ENCODE peak calls at places on chromosomes 4 and X, in seven cellular contexts. One of them, this sample, is unnamed.

GRCh38 chr4:105894570-105895323 is 524 bp upstream of the NPNT start:
- DNase-seq in HepG2: no peak
- DNase-seq in stomach: no peak
- DNase-seq in K562: no peak
- DNase-seq in ovary: no peak
- DNase-seq in upper lobe of left lung: peak
- DNase-seq in A549: no peak
- DNase-seq in this sample: no peak

GRCh38 chr4:133759428-133759827 is 442.2 kb downstream of the PABPC4L start:
- DNase-seq in A549: no peak
- DNase-seq in stomach: no peak
- DNase-seq in K562: no peak
- DNase-seq in HepG2: no peak
- DNase-seq in upper lobe of left lung: no peak
- DNase-seq in ovary: no peak
- DNase-seq in this sample: no peak

GRCh38 chr4:151573474-151573873 is 164.5 kb downstream of the FHIP1A start:
- DNase-seq in K562: no peak
- DNase-seq in A549: no peak
- DNase-seq in stomach: no peak
- DNase-seq in ovary: no peak
- DNase-seq in HepG2: no peak
- DNase-seq in upper lobe of left lung: no peak
- DNase-seq in this sample: no peak

GRCh38 chr4:10006236-10006603 is 15.1 kb downstream of the SLC2A9 start:
- DNase-seq in A549: peak
- DNase-seq in stomach: peak
- DNase-seq in HepG2: peak
- DNase-seq in K562: no peak
- DNase-seq in ovary: no peak
- DNase-seq in upper lobe of left lung: peak
- DNase-seq in this sample: no peak

GRCh38 chrX:110759785-110760184 is 35.8 kb downstream of the CHRDL1 start:
- DNase-seq in HepG2: no peak
- DNase-seq in upper lobe of left lung: no peak
- DNase-seq in stomach: no peak
- DNase-seq in A549: no peak
- DNase-seq in K562: no peak
- DNase-seq in ovary: no peak
- DNase-seq in this sample: no peak

GRCh38 chr4:70703695-70704332 is 15.5 kb downstream of the UTP3 start:
- DNase-seq in HepG2: no peak
- DNase-seq in ovary: no peak
- DNase-seq in upper lobe of left lung: no peak
- DNase-seq in stomach: no peak
- DNase-seq in K562: no peak
- DNase-seq in A549: no peak
- DNase-seq in this sample: no peak

GRCh38 chr4:15677507-15677988 is 4.1 kb upstream of the FAM200B start:
- DNase-seq in upper lobe of left lung: peak
- DNase-seq in HepG2: peak
- DNase-seq in K562: no peak
- DNase-seq in ovary: no peak
- DNase-seq in stomach: peak
- DNase-seq in A549: peak
- DNase-seq in this sample: no peak

GRCh38 chr4:151930372-151930771 is 169.6 kb upstream of the GATB start:
- DNase-seq in upper lobe of left lung: no peak
- DNase-seq in ovary: no peak
- DNase-seq in K562: no peak
- DNase-seq in stomach: no peak
- DNase-seq in A549: no peak
- DNase-seq in HepG2: no peak
- DNase-seq in this sample: no peak

GRCh38 chr4:169795585-169795984 is 37.8 kb upstream of the HPF1 start:
- DNase-seq in ovary: no peak
- DNase-seq in upper lobe of left lung: no peak
- DNase-seq in K562: no peak
- DNase-seq in HepG2: no peak
- DNase-seq in A549: no peak
- DNase-seq in stomach: no peak
- DNase-seq in this sample: no peak

GRCh38 chr4:19575959-19576358 is 675.7 kb upstream of the SLIT2 start:
- DNase-seq in stomach: no peak
- DNase-seq in upper lobe of left lung: no peak
- DNase-seq in ovary: no peak
- DNase-seq in K562: no peak
- DNase-seq in A549: no peak
- DNase-seq in HepG2: no peak
- DNase-seq in this sample: no peak

GRCh38 chr4:98181815-98182214 is 38.5 kb upstream of the STPG2 start:
- DNase-seq in ovary: no peak
- DNase-seq in A549: peak
- DNase-seq in upper lobe of left lung: no peak
- DNase-seq in HepG2: no peak
- DNase-seq in K562: no peak
- DNase-seq in stomach: no peak
- DNase-seq in this sample: no peak

GRCh38 chrX:153297376-153297775 is 24.2 kb downstream of the PNMA6F start:
- DNase-seq in stomach: no peak
- DNase-seq in A549: no peak
- DNase-seq in ovary: no peak
- DNase-seq in HepG2: no peak
- DNase-seq in K562: no peak
- DNase-seq in upper lobe of left lung: no peak
- DNase-seq in this sample: no peak

GRCh38 chrX:26007462-26007861 is 130.7 kb upstream of the MAGEB18 start:
- DNase-seq in ovary: no peak
- DNase-seq in stomach: no peak
- DNase-seq in K562: no peak
- DNase-seq in A549: no peak
- DNase-seq in upper lobe of left lung: no peak
- DNase-seq in HepG2: no peak
- DNase-seq in this sample: no peak

GRCh38 chr4:1469043-1469442 is 62.8 kb upstream of the NKX1-1 start:
- DNase-seq in HepG2: no peak
- DNase-seq in stomach: no peak
- DNase-seq in K562: no peak
- DNase-seq in upper lobe of left lung: no peak
- DNase-seq in A549: no peak
- DNase-seq in ovary: no peak
- DNase-seq in this sample: peak

GRCh38 chr4:136863756-136864155 is 668.5 kb downstream of the PCDH18 start:
- DNase-seq in HepG2: no peak
- DNase-seq in stomach: no peak
- DNase-seq in upper lobe of left lung: no peak
- DNase-seq in K562: no peak
- DNase-seq in A549: peak
- DNase-seq in ovary: no peak
- DNase-seq in this sample: no peak

GRCh38 chr4:39036172-39036571 is 4.0 kb upstream of the TMEM156 start:
- DNase-seq in K562: no peak
- DNase-seq in ovary: no peak
- DNase-seq in stomach: no peak
- DNase-seq in A549: peak
- DNase-seq in upper lobe of left lung: no peak
- DNase-seq in HepG2: peak
- DNase-seq in this sample: no peak

GRCh38 chrX:55714111-55714510 is 3.4 kb upstream of the RRAGB start:
- DNase-seq in upper lobe of left lung: no peak
- DNase-seq in A549: no peak
- DNase-seq in stomach: no peak
- DNase-seq in ovary: no peak
- DNase-seq in K562: no peak
- DNase-seq in HepG2: no peak
- DNase-seq in this sample: no peak

GRCh38 chrX:55713635-55714034 is 3.9 kb upstream of the RRAGB start:
- DNase-seq in HepG2: no peak
- DNase-seq in ovary: no peak
- DNase-seq in stomach: no peak
- DNase-seq in upper lobe of left lung: no peak
- DNase-seq in K562: no peak
- DNase-seq in A549: no peak
- DNase-seq in this sample: no peak

GRCh38 chrX:55715847-55716246 is 1.7 kb upstream of the RRAGB start:
- DNase-seq in K562: peak
- DNase-seq in upper lobe of left lung: no peak
- DNase-seq in stomach: no peak
- DNase-seq in A549: no peak
- DNase-seq in HepG2: peak
- DNase-seq in ovary: no peak
- DNase-seq in this sample: no peak

GRCh38 chrX:55716937-55717336 is 612 bp upstream of the RRAGB start:
- DNase-seq in ovary: no peak
- DNase-seq in HepG2: no peak
- DNase-seq in K562: no peak
- DNase-seq in stomach: no peak
- DNase-seq in upper lobe of left lung: no peak
- DNase-seq in A549: no peak
- DNase-seq in this sample: no peak

DNA sequence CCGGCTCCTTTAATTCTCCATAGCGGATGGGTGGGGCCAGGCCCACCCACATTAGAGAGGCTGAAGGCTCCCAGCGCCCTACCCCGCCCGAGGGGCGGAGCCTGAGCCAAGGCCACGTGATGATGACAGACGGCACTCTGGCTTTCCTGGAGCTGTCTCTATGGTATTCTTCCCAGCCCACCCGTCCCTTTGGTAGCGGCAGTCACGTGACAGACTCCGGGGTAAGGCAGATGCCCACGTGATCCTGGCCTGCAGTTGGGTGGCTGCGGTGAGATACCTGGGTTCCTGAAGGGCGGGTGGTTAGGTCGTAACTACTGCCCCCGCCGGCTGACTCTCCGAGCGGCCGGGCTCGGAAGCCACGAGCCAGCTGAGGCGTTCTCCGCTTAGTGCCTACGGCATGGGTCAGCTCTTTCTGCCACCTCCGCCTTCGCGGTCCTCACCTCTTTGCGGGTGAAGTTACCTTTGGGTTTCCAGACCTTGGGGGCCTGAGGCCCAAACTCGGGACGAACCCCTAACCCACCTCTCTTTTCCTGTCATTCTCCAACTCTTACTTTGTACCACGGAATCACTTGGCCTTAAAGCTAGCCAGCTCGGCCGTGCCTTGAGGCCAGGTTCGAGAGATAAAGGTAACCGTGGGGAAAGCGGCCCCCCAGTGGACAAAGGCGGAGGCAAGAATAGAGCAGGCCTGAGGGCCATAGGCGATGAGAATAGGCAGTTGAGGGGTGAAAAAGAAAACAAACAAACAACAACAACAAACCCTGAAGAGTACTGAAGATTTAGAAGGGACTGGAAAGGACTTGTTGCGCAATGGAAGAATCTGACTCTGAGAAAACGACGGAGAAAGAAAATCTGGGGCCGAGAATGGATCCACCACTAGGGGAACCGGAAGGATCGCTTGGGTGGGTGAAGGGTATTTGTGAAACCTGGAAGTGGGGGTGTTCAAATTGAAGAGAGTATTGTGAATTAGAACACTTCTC is at the start of gene RRAGB:
- DNase-seq in HepG2: peak
- DNase-seq in K562: peak
- DNase-seq in stomach: peak
- DNase-seq in upper lobe of left lung: peak
- DNase-seq in ovary: peak
- DNase-seq in A549: peak
- DNase-seq in this sample: peak
- TF ChIP-seq EP300 in HepG2: no peak
- TF ChIP-seq EP300 in K562: no peak
- TF ChIP-seq EP300 in stomach: no peak
- TF ChIP-seq EP300 in upper lobe of left lung: no peak
- TF ChIP-seq EP300 in ovary: no peak
- TF ChIP-seq EP300 in A549: no peak
- TF ChIP-seq EP300 in this sample: no peak

DNA sequence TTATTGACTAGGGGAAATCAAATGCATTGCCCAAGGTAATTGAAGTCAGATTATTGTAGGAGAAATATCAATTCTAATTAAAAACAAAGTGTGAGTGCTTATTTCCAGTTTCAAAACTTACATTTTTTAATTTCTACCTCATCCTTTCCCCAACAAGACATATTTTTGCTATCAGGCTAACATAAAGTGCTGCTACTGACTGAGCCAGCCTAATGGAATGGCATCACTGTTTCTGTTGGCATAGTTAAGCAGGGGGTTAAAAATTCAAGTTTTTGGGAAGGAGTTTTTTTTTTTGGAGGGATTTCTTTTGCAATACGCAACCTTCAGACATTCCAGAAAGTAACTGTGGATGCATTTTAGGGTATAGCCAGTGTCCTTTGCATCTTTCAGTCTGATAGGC is 24.2 kb downstream of the GAB1 start:
- DNase-seq in upper lobe of left lung: no peak
- DNase-seq in HepG2: no peak
- DNase-seq in ovary: no peak
- DNase-seq in A549: no peak
- DNase-seq in K562: no peak
- DNase-seq in stomach: no peak
- DNase-seq in this sample: no peak
- H3K4me3 ChIP-seq in upper lobe of left lung: no peak
- H3K4me3 ChIP-seq in HepG2: no peak
- H3K4me3 ChIP-seq in ovary: no peak
- H3K4me3 ChIP-seq in A549: no peak
- H3K4me3 ChIP-seq in K562: no peak
- H3K4me3 ChIP-seq in stomach: no peak
- H3K4me3 ChIP-seq in this sample: no peak

GRCh38 chr4:126209117-126209516 is 894.4 kb downstream of the FAT4 start:
- DNase-seq in upper lobe of left lung: no peak
- DNase-seq in ovary: no peak
- DNase-seq in stomach: no peak
- DNase-seq in K562: no peak
- DNase-seq in A549: no peak
- DNase-seq in HepG2: no peak
- DNase-seq in this sample: no peak
- TF ChIP-seq EP300 in upper lobe of left lung: no peak
- TF ChIP-seq EP300 in ovary: no peak
- TF ChIP-seq EP300 in stomach: no peak
- TF ChIP-seq EP300 in K562: no peak
- TF ChIP-seq EP300 in A549: no peak
- TF ChIP-seq EP300 in HepG2: no peak
- TF ChIP-seq EP300 in this sample: no peak

GRCh38 chr4:87934157-87934704 is 41.3 kb upstream of the SPP1 start:
- DNase-seq in HepG2: no peak
- DNase-seq in ovary: no peak
- DNase-seq in A549: no peak
- DNase-seq in stomach: no peak
- DNase-seq in upper lobe of left lung: no peak
- DNase-seq in K562: no peak
- DNase-seq in this sample: no peak

GRCh38 chr4:87932718-87933136 is 42.8 kb upstream of the SPP1 start:
- DNase-seq in stomach: no peak
- DNase-seq in K562: no peak
- DNase-seq in ovary: no peak
- DNase-seq in upper lobe of left lung: no peak
- DNase-seq in A549: no peak
- DNase-seq in HepG2: no peak
- DNase-seq in this sample: no peak

GRCh38 chr4:87937523-87937922 is 38.0 kb upstream of the SPP1 start:
- DNase-seq in A549: no peak
- DNase-seq in HepG2: no peak
- DNase-seq in stomach: no peak
- DNase-seq in upper lobe of left lung: no peak
- DNase-seq in ovary: no peak
- DNase-seq in K562: no peak
- DNase-seq in this sample: no peak

GRCh38 chr4:87933337-87933736 is 42.2 kb upstream of the SPP1 start:
- DNase-seq in K562: no peak
- DNase-seq in HepG2: no peak
- DNase-seq in ovary: no peak
- DNase-seq in A549: no peak
- DNase-seq in upper lobe of left lung: no peak
- DNase-seq in stomach: no peak
- DNase-seq in this sample: no peak

GRCh38 chr4:87934973-87935372 is 40.5 kb upstream of the SPP1 start:
- DNase-seq in K562: no peak
- DNase-seq in stomach: no peak
- DNase-seq in ovary: no peak
- DNase-seq in HepG2: no peak
- DNase-seq in upper lobe of left lung: no peak
- DNase-seq in A549: no peak
- DNase-seq in this sample: no peak
- H3K4me3 ChIP-seq in K562: no peak
- H3K4me3 ChIP-seq in stomach: no peak
- H3K4me3 ChIP-seq in ovary: no peak
- H3K4me3 ChIP-seq in HepG2: no peak
- H3K4me3 ChIP-seq in upper lobe of left lung: no peak
- H3K4me3 ChIP-seq in A549: no peak
- H3K4me3 ChIP-seq in this sample: no peak